ENCODE peak calls at places on chromosome X, in six cellular contexts. One of them, this sample, is unnamed.

GRCh38 chrX:105975382-105975781 is 63.1 kb downstream of the SERPINA7 start:
- DNase-seq in heart left ventricle: no peak
- DNase-seq in PC-3: peak; percentile 50
- DNase-seq in colonic mucosa: no peak
- DNase-seq in pancreas: no peak
- DNase-seq in spleen: no peak
- DNase-seq in this sample: no peak

GRCh38 chrX:2875798-2876399 is 47.2 kb downstream of the GYG2 start:
- DNase-seq in heart left ventricle: no peak
- DNase-seq in PC-3: peak; percentile 26
- DNase-seq in colonic mucosa: no peak
- DNase-seq in pancreas: no peak
- DNase-seq in spleen: no peak
- DNase-seq in this sample: no peak

GRCh38 chrX:1427756-1428155 is 25.0 kb downstream of the ASMTL start:
- DNase-seq in heart left ventricle: peak; percentile 22
- DNase-seq in PC-3: no peak
- DNase-seq in colonic mucosa: no peak
- DNase-seq in pancreas: peak; percentile 53
- DNase-seq in spleen: peak; percentile 69
- DNase-seq in this sample: no peak

GRCh38 chrX:102892103-102892502 is 45.0 kb upstream of the RAB40AL start:
- DNase-seq in heart left ventricle: no peak
- DNase-seq in PC-3: peak; percentile 90
- DNase-seq in colonic mucosa: no peak
- DNase-seq in pancreas: no peak
- DNase-seq in spleen: no peak
- DNase-seq in this sample: no peak

GRCh38 chrX:128781506-128781905 is 729.3 kb upstream of the ACTRT1 start:
- DNase-seq in heart left ventricle: no peak
- DNase-seq in PC-3: peak; percentile 46
- DNase-seq in colonic mucosa: peak; percentile 50
- DNase-seq in pancreas: peak; percentile 49
- DNase-seq in spleen: no peak
- DNase-seq in this sample: no peak

GRCh38 chrX:48589482-48590162 is 7.7 kb upstream of the WDR13 start:
- DNase-seq in heart left ventricle: peak; percentile 49
- DNase-seq in PC-3: no peak
- DNase-seq in colonic mucosa: no peak
- DNase-seq in pancreas: no peak
- DNase-seq in spleen: no peak
- DNase-seq in this sample: no peak

GRCh38 chrX:128897611-128898010 is 625.7 kb downstream of the SMARCA1 start:
- DNase-seq in heart left ventricle: no peak
- DNase-seq in PC-3: no peak
- DNase-seq in colonic mucosa: no peak
- DNase-seq in pancreas: no peak
- DNase-seq in spleen: no peak
- DNase-seq in this sample: no peak

GRCh38 chrX:122622800-122623199 is 561.3 kb upstream of the GRIA3 start:
- DNase-seq in heart left ventricle: no peak
- DNase-seq in PC-3: no peak
- DNase-seq in colonic mucosa: no peak
- DNase-seq in pancreas: no peak
- DNase-seq in spleen: no peak
- DNase-seq in this sample: no peak

GRCh38 chrX:48705876-48706275 is 9.3 kb downstream of the SUV39H1 start:
- DNase-seq in heart left ventricle: no peak
- DNase-seq in PC-3: no peak
- DNase-seq in colonic mucosa: no peak
- DNase-seq in pancreas: no peak
- DNase-seq in spleen: peak; percentile 69
- DNase-seq in this sample: no peak

GRCh38 chrX:22968494-22968893 is 31.3 kb upstream of the DDX53 start:
- DNase-seq in heart left ventricle: no peak
- DNase-seq in PC-3: no peak
- DNase-seq in colonic mucosa: no peak
- DNase-seq in pancreas: no peak
- DNase-seq in spleen: no peak
- DNase-seq in this sample: no peak

GRCh38 chrX:40434443-40434842 is 146.3 kb upstream of the ATP6AP2 start:
- DNase-seq in heart left ventricle: no peak
- DNase-seq in PC-3: no peak
- DNase-seq in colonic mucosa: no peak
- DNase-seq in pancreas: no peak
- DNase-seq in spleen: no peak
- DNase-seq in this sample: no peak

GRCh38 chrX:33447285-33447684 is 235.9 kb upstream of the DMD start:
- DNase-seq in heart left ventricle: no peak
- DNase-seq in PC-3: no peak
- DNase-seq in colonic mucosa: no peak
- DNase-seq in pancreas: no peak
- DNase-seq in spleen: no peak
- DNase-seq in this sample: no peak

GRCh38 chrX:373641-374471 is 12.9 kb downstream of the PPP2R3B start:
- DNase-seq in heart left ventricle: peak; percentile 64
- DNase-seq in PC-3: no peak
- DNase-seq in colonic mucosa: no peak
- DNase-seq in pancreas: no peak
- DNase-seq in spleen: peak; percentile 79
- DNase-seq in this sample: no peak

GRCh38 chrX:37077646-37078433 is 69.7 kb downstream of the FAM47C start:
- DNase-seq in heart left ventricle: no peak
- DNase-seq in PC-3: no peak
- DNase-seq in colonic mucosa: no peak
- DNase-seq in pancreas: no peak
- DNase-seq in spleen: no peak
- DNase-seq in this sample: no peak

GRCh38 chrX:9163153-9163790 is 129.3 kb upstream of the FAM9B start:
- DNase-seq in heart left ventricle: no peak
- DNase-seq in PC-3: peak; percentile 79
- DNase-seq in colonic mucosa: no peak
- DNase-seq in pancreas: no peak
- DNase-seq in spleen: no peak
- DNase-seq in this sample: no peak

GRCh38 chrX:10531927-10532326 is 88.5 kb downstream of the MID1 start:
- DNase-seq in heart left ventricle: no peak
- DNase-seq in PC-3: no peak
- DNase-seq in colonic mucosa: no peak
- DNase-seq in pancreas: no peak
- DNase-seq in spleen: no peak
- DNase-seq in this sample: no peak

GRCh38 chrX:112071132-112071531 is 11.4 kb downstream of the TRPC5 start:
- DNase-seq in heart left ventricle: no peak
- DNase-seq in PC-3: no peak
- DNase-seq in colonic mucosa: no peak
- DNase-seq in pancreas: no peak
- DNase-seq in spleen: no peak
- DNase-seq in this sample: no peak

GRCh38 chrX:47232803-47233332 is at the start of gene USP11:
- DNase-seq in heart left ventricle: peak; percentile 58
- DNase-seq in PC-3: peak; percentile 17
- DNase-seq in colonic mucosa: no peak
- DNase-seq in pancreas: peak; percentile 66
- DNase-seq in spleen: no peak
- DNase-seq in this sample: peak; percentile 58

GRCh38 chrX:18149454-18149853 is 71.2 kb downstream of the BEND2 start:
- DNase-seq in heart left ventricle: no peak
- DNase-seq in PC-3: peak; percentile 39
- DNase-seq in colonic mucosa: no peak
- DNase-seq in pancreas: no peak
- DNase-seq in spleen: no peak
- DNase-seq in this sample: no peak

GRCh38 chrX:153794897-153795816 is 689 bp downstream of the SSR4 start:
- DNase-seq in heart left ventricle: no peak
- DNase-seq in PC-3: no peak
- DNase-seq in colonic mucosa: no peak
- DNase-seq in pancreas: no peak
- DNase-seq in spleen: no peak
- DNase-seq in this sample: no peak

GRCh38 chrX:13051167-13051528 is 6.7 kb upstream of the FAM9C start:
- DNase-seq in heart left ventricle: no peak
- DNase-seq in PC-3: no peak
- DNase-seq in colonic mucosa: no peak
- DNase-seq in pancreas: no peak
- DNase-seq in spleen: no peak
- DNase-seq in this sample: no peak

GRCh38 chrX:43949669-43950068 is 23.5 kb downstream of the NDP start:
- DNase-seq in heart left ventricle: peak; percentile 41
- DNase-seq in PC-3: peak; percentile 46
- DNase-seq in colonic mucosa: no peak
- DNase-seq in pancreas: peak; percentile 66
- DNase-seq in spleen: peak; percentile 77
- DNase-seq in this sample: no peak

GRCh38 chrX:3712870-3713224 is 602 bp downstream of the PRKX start:
- DNase-seq in heart left ventricle: peak; percentile 37
- DNase-seq in PC-3: peak; percentile 1
- DNase-seq in colonic mucosa: peak; percentile 38
- DNase-seq in pancreas: no peak
- DNase-seq in spleen: peak; percentile 92
- DNase-seq in this sample: no peak

GRCh38 chrX:110318664-110318968 is 731 bp upstream of the AMMECR1 start:
- DNase-seq in heart left ventricle: no peak
- DNase-seq in PC-3: peak; percentile 43
- DNase-seq in colonic mucosa: no peak
- DNase-seq in pancreas: no peak
- DNase-seq in spleen: no peak
- DNase-seq in this sample: no peak
- H3K4me1 ChIP-seq in heart left ventricle: peaks cover 4% of the 10 kb centered on the region
- H3K4me1 ChIP-seq in PC-3: peaks cover 31% of the 10 kb centered on the region
- H3K4me1 ChIP-seq in colonic mucosa: no peaks in the 10 kb centered on the region
- H3K4me1 ChIP-seq in pancreas: no peaks in the 10 kb centered on the region
- H3K4me1 ChIP-seq in spleen: peaks cover 16% of the 10 kb centered on the region
- H3K4me1 ChIP-seq in this sample: no peaks in the 10 kb centered on the region

GRCh38 chrX:53249387-53250042 is 24.5 kb upstream of the KDM5C start:
- DNase-seq in heart left ventricle: no peak
- DNase-seq in PC-3: peak; percentile 44
- DNase-seq in colonic mucosa: no peak
- DNase-seq in pancreas: no peak
- DNase-seq in spleen: peak; percentile 50
- DNase-seq in this sample: no peak
- TF ChIP-seq CTCF in heart left ventricle: no peak
- TF ChIP-seq CTCF in PC-3: peak; percentile 57
- TF ChIP-seq CTCF in colonic mucosa: no peak
- TF ChIP-seq CTCF in pancreas: no peak
- TF ChIP-seq CTCF in spleen: no peak
- TF ChIP-seq CTCF in this sample: no peak

GRCh38 chrX:19750028-19750786 is 137.2 kb downstream of the SH3KBP1 start:
- DNase-seq in heart left ventricle: no peak
- DNase-seq in PC-3: no peak
- DNase-seq in colonic mucosa: no peak
- DNase-seq in pancreas: no peak
- DNase-seq in spleen: no peak
- DNase-seq in this sample: no peak
- H3K4me1 ChIP-seq in heart left ventricle: peaks cover 4% of the 10 kb centered on the region
- H3K4me1 ChIP-seq in PC-3: no peaks in the 10 kb centered on the region
- H3K4me1 ChIP-seq in colonic mucosa: no peaks in the 10 kb centered on the region
- H3K4me1 ChIP-seq in pancreas: no peaks in the 10 kb centered on the region
- H3K4me1 ChIP-seq in spleen: peaks cover 55% of the 10 kb centered on the region
- H3K4me1 ChIP-seq in this sample: no peaks in the 10 kb centered on the region

GRCh38 chrX:87049567-87049966 is 468.0 kb upstream of the KLHL4 start:
- DNase-seq in heart left ventricle: no peak
- DNase-seq in PC-3: no peak
- DNase-seq in colonic mucosa: no peak
- DNase-seq in pancreas: no peak
- DNase-seq in spleen: no peak
- DNase-seq in this sample: no peak
- TF ChIP-seq CTCF in heart left ventricle: no peak
- TF ChIP-seq CTCF in PC-3: no peak
- TF ChIP-seq CTCF in colonic mucosa: no peak
- TF ChIP-seq CTCF in pancreas: no peak
- TF ChIP-seq CTCF in spleen: no peak
- TF ChIP-seq CTCF in this sample: no peak

GRCh38 chrX:7202206-7202605 is 54.3 kb upstream of the PUDP start:
- DNase-seq in heart left ventricle: no peak
- DNase-seq in PC-3: peak; percentile 65
- DNase-seq in colonic mucosa: no peak
- DNase-seq in pancreas: no peak
- DNase-seq in spleen: no peak
- DNase-seq in this sample: no peak
- H3K4me1 ChIP-seq in heart left ventricle: no peaks in the 10 kb centered on the region
- H3K4me1 ChIP-seq in PC-3: peaks cover 7% of the 10 kb centered on the region
- H3K4me1 ChIP-seq in colonic mucosa: no peaks in the 10 kb centered on the region
- H3K4me1 ChIP-seq in pancreas: no peaks in the 10 kb centered on the region
- H3K4me1 ChIP-seq in spleen: no peaks in the 10 kb centered on the region
- H3K4me1 ChIP-seq in this sample: no peaks in the 10 kb centered on the region

GRCh38 chrX:55841962-55842752 is 124.6 kb downstream of the RRAGB start:
- DNase-seq in heart left ventricle: no peak
- DNase-seq in PC-3: no peak
- DNase-seq in colonic mucosa: no peak
- DNase-seq in pancreas: no peak
- DNase-seq in spleen: no peak
- DNase-seq in this sample: no peak
- TF ChIP-seq CTCF in heart left ventricle: no peak
- TF ChIP-seq CTCF in PC-3: no peak
- TF ChIP-seq CTCF in colonic mucosa: no peak
- TF ChIP-seq CTCF in pancreas: no peak
- TF ChIP-seq CTCF in spleen: no peak
- TF ChIP-seq CTCF in this sample: no peak